ENCODE peak calls at places on chromosomes 3 and 15, in eight cellular contexts. M is neural crest cell, D is fibroblast of pulmonary artery, K is ovary, S is hepatocyte, C is BE2C, R is retinal pigment epithelial cell, W is right atrium auricular region. B is an unnamed sample.
A peak's percentile ranks its signal among the peaks of the same experiment; 100 is the strongest.

GRCh38 chr15:64070965-64071851 is 22.4 kb downstream of the CIAO2A start:
- DNase-seq in R (peak; percentile 73), C (no peak), D (peak; percentile 90), K (peak; percentile 34), S (peak; percentile 83), M (no peak), W (peak; percentile 73), B (no peak)

GRCh38 chr3:44954962-44955361 is 21.0 kb downstream of the ZDHHC3 start:
- DNase-seq in D (peak; percentile 64), S (peak; percentile 29), W (no peak), R (no peak), K (no peak), M (no peak), C (no peak), B (no peak)

GRCh38 chr15:70101459-70102113 is 3.9 kb upstream of the TLE3 start:
- DNase-seq in R (peak; percentile 98), S (peak; percentile 89), M (peak; percentile 72), W (no peak), D (peak; percentile 98), K (peak; percentile 77), C (peak; percentile 72), B (peak; percentile 58)

GRCh38 chr15:41914406-41914805 is 20.6 kb upstream of the SPTBN5 start:
- DNase-seq in S (no peak), W (no peak), M (no peak), D (no peak), K (no peak), R (no peak), C (no peak), B (no peak)

GRCh38 chr3:146382386-146382785 is 87.0 kb downstream of the PLSCR2 start:
- DNase-seq in W (no peak), K (no peak), D (peak; percentile 62), R (no peak), C (no peak), M (no peak), S (peak; percentile 35), B (no peak)

GRCh38 chr3:131610174-131610573 is 107.4 kb upstream of the MRPL3 start:
- DNase-seq in R (no peak), W (no peak), K (no peak), C (peak; percentile 16), M (no peak), S (no peak), D (no peak), B (no peak)

GRCh38 chr3:146274833-146275232 is 23.9 kb upstream of the PLSCR4 start:
- DNase-seq in C (no peak), W (no peak), M (no peak), R (no peak), S (no peak), K (no peak), D (peak; percentile 98), B (no peak)

GRCh38 chr3:31567036-31567435 is 34.3 kb downstream of the STT3B start:
- DNase-seq in W (no peak), R (no peak), C (no peak), S (peak; percentile 19), M (no peak), D (no peak), K (no peak), B (peak; percentile 25)

GRCh38 chr3:27360113-27361078 is 8.8 kb downstream of the NEK10 start:
- DNase-seq in D (peak; percentile 43), C (no peak), K (no peak), M (no peak), R (no peak), W (no peak), S (peak; percentile 70), B (no peak)

GRCh38 chr3:32963871-32964270 is 12.4 kb downstream of the CCR4 start:
- DNase-seq in C (no peak), W (no peak), K (no peak), R (no peak), S (no peak), D (no peak), M (no peak), B (no peak)

GRCh38 chr3:52070724-52071621 is 14.6 kb upstream of the DUSP7 start:
- DNase-seq in R (no peak), K (no peak), S (no peak), D (no peak), C (no peak), M (no peak), W (no peak), B (no peak)

GRCh38 chr3:160486459-160486869 is 36.9 kb upstream of the TRIM59 start:
- DNase-seq in M (no peak), W (no peak), C (no peak), R (peak; percentile 10), K (no peak), D (peak; percentile 69), S (peak; percentile 61), B (no peak)

GRCh38 chr3:27589795-27590194 is 105.6 kb upstream of the SLC4A7 start:
- DNase-seq in C (no peak), K (no peak), S (no peak), D (peak; percentile 64), R (no peak), M (no peak), W (no peak), B (no peak)

DNA sequence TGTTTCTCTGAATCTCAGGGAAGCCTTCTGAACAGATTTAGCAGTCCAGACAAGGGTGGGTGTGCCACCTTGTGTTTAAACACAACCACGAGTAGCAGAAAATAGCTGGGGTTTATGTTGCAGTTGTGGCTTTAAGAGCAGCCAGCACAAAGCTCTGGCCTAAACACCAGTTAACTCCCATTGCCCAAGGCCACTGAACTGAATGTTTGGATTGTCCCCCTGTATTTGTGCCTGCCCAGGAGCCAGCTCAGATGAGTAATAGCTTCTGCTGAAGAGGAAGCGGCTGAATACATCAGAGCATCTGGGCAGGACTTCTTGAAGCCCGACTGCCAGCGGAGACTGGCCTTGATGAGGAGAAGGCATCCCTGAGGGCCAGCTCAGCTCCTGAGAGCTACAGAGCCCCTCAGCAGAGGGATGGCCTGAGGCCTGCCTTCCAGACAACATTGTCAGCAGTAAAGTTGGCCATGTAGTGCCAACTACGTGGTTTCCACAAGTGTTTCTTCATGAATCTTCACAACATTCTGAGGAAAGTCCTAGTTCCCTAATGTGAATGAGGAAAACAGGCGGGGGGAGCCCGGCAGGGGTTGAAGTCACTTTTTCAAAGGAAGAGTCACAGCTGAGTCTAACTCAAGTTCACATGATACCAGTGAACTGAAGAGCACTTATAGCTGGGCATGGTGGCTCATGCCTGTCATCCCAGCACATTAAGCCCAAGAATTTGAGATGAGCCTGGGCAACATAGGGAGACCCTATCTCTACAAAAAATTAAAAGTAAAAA is 65.8 kb upstream of the ZBTB38 start:
- DNase-seq in C (no peak), R (no peak), M (no peak), K (peak; percentile 39), S (no peak), D (peak; percentile 71), W (peak; percentile 64), B (no peak)
- TF ChIP-seq CTCF in C (no peak), R (no peak), M (no peak), K (no peak), S (peak; percentile 33), D (peak; percentile 11), W (no peak), B (no peak)

GRCh38 chr3:129435367-129435766 is 4.4 kb downstream of the MBD4 start:
- DNase-seq in D (no peak), R (no peak), S (no peak), K (no peak), M (no peak), W (no peak), C (no peak), B (no peak)
- TF ChIP-seq CTCF in D (no peak), R (no peak), S (peak; percentile 17), K (no peak), M (no peak), W (no peak), C (no peak), B (no peak)

GRCh38 chr3:169861871-169862270 is 7.9 kb downstream of the LRRC31 start:
- DNase-seq in M (no peak), W (no peak), K (no peak), S (no peak), D (no peak), R (no peak), C (no peak), B (no peak)

GRCh38 chr3:169864270-169864669 is 5.5 kb downstream of the LRRC31 start:
- DNase-seq in M (no peak), R (no peak), K (no peak), C (no peak), D (no peak), W (no peak), S (no peak), B (no peak)

GRCh38 chr3:169867584-169868211 is 2.0 kb downstream of the LRRC31 start:
- DNase-seq in M (no peak), D (no peak), C (no peak), K (no peak), S (no peak), W (no peak), R (no peak), B (no peak)

GRCh38 chr3:169865176-169865800 is 4.4 kb downstream of the LRRC31 start:
- DNase-seq in D (no peak), R (no peak), K (no peak), C (no peak), M (no peak), W (no peak), S (no peak), B (no peak)

DNA sequence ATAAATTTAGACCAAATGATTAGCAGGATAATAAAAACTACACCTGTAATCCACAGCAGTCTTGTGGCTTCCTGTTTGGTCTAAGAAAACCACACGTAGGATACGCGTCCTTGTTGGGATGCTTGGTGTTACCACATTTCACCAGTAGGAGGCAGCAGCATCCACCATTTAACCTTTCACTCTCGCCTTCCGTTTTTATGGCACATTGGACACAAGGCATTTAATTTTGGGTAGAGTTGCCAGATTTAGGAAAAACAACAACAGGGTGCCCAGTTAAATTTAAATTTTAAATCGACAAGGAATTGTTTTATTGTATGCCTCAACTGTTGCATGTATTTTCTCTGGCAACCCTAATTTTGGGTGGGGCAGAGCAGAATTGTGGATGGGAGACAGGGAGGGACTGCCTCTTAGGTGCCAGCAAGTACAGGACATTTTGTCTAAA is 6.3 kb downstream of the LRRC31 start:
- DNase-seq in K (peak; percentile 36), D (peak; percentile 87), R (peak; percentile 28), S (peak; percentile 77), M (peak; percentile 77), W (peak; percentile 77), C (peak; percentile 54), B (peak; percentile 59)
- TF ChIP-seq CTCF in K (peak; percentile 28), D (peak; percentile 93), R (peak; percentile 91), S (peak; percentile 86), M (peak; percentile 93), W (peak; percentile 74), C (peak; percentile 95), B (peak; percentile 94)

GRCh38 chr3:149523899-149524298 is 49.4 kb downstream of the TM4SF4 start:
- DNase-seq in S (no peak), D (no peak), M (no peak), K (no peak), R (no peak), W (no peak), C (no peak), B (no peak)

GRCh38 chr3:149532463-149533180 is 58.1 kb downstream of the TM4SF4 start:
- DNase-seq in W (no peak), M (no peak), R (no peak), S (no peak), K (no peak), D (no peak), C (no peak), B (peak; percentile 28)

GRCh38 chr3:149529099-149529498 is 54.6 kb downstream of the TM4SF4 start:
- DNase-seq in M (no peak), R (no peak), C (no peak), S (no peak), W (no peak), K (no peak), D (no peak), B (no peak)

GRCh38 chr3:149528344-149528657 is 53.8 kb downstream of the TM4SF4 start:
- DNase-seq in C (no peak), W (no peak), M (no peak), S (no peak), D (no peak), K (no peak), R (no peak), B (no peak)

GRCh38 chr3:149527531-149528343 is 53.2 kb downstream of the TM4SF4 start:
- DNase-seq in D (peak; percentile 60), W (no peak), S (peak; percentile 14), K (no peak), R (no peak), M (no peak), C (no peak), B (no peak)
- TF ChIP-seq CTCF in D (peak; percentile 37), W (no peak), S (peak; percentile 31), K (no peak), R (peak; percentile 53), M (no peak), C (no peak), B (no peak)

B was measured in glutamatergic neuron.